ENCODE peak calls at places on chromosomes 3 and 15, in four cellular contexts. V, A, S and U are unnamed samples.

GRCh38 chr15:95262866-95263564 is 1031.7 kb downstream of the MCTP2 start:
- DNase-seq in A (no peak), V (peak), S (no peak), U (no peak)

GRCh38 chr15:72599855-72600464 is 54.5 kb upstream of the GOLGA6B start:
- DNase-seq in A (no peak), V (peak), S (peak), U (peak)

GRCh38 chr3:141920701-141921100 is 44.3 kb downstream of the ATP1B3 start:
- DNase-seq in S (no peak), V (no peak), A (no peak), U (no peak)

GRCh38 chr15:60020736-60021135 is 16.6 kb downstream of the FOXB1 start:
- DNase-seq in S (no peak), A (no peak), V (no peak), U (no peak)

GRCh38 chr3:39148116-39149058 is 5.0 kb downstream of the CSRNP1 start:
- DNase-seq in V (peak), S (no peak), A (peak), U (no peak)

GRCh38 chr15:40443255-40443654 is 2.5 kb downstream of the BAHD1 start:
- DNase-seq in S (no peak), V (no peak), A (no peak), U (no peak)

GRCh38 chr3:82633319-82633718 is 871.9 kb upstream of the GBE1 start:
- DNase-seq in V (no peak), S (no peak), A (no peak), U (no peak)

GRCh38 chr15:48389701-48390143 is 58.5 kb downstream of the DUT start:
- DNase-seq in A (no peak), V (peak), S (peak), U (no peak)

GRCh38 chr15:100693451-100693850 is 91.1 kb downstream of the ASB7 start:
- DNase-seq in A (no peak), S (peak), V (no peak), U (no peak)

GRCh38 chr15:101478701-101479341 is 10.7 kb downstream of the PCSK6 start:
- DNase-seq in A (no peak), S (no peak), V (no peak), U (no peak)

GRCh38 chr3:115100172-115100571 is 46.9 kb downstream of the ZBTB20 start:
- DNase-seq in S (peak), A (no peak), V (peak), U (peak)

GRCh38 chr3:25826510-25826909 is 36.6 kb downstream of the OXSM start:
- DNase-seq in S (no peak), A (no peak), V (no peak), U (no peak)

GRCh38 chr3:175713263-175713662 is 854.1 kb downstream of the NAALADL2 start:
- DNase-seq in V (no peak), S (no peak), A (no peak), U (no peak)

GRCh38 chr3:122786067-122786466 is 7.6 kb downstream of the HSPBAP1 start:
- DNase-seq in S (peak), A (no peak), V (peak), U (peak)

GRCh38 chr3:134134240-134134639 is 104.5 kb upstream of the SLCO2A1 start:
- DNase-seq in A (no peak), V (peak), S (no peak), U (no peak)

GRCh38 chr3:22861426-22861825 is 341.7 kb upstream of the UBE2E2 start:
- DNase-seq in A (no peak), S (peak), V (no peak), U (peak)

GRCh38 chr3:132183811-132184210 is 133.4 kb upstream of the ACP3 start:
- DNase-seq in V (no peak), S (no peak), A (no peak), U (no peak)

GRCh38 chr3:36201546-36201945 is 178.8 kb upstream of the STAC start:
- DNase-seq in S (peak), V (no peak), A (no peak), U (peak)

GRCh38 chr3:148991219-148992026 is at the start of gene GYG1:
- DNase-seq in A (peak), S (peak), V (peak), U (peak)

DNA sequence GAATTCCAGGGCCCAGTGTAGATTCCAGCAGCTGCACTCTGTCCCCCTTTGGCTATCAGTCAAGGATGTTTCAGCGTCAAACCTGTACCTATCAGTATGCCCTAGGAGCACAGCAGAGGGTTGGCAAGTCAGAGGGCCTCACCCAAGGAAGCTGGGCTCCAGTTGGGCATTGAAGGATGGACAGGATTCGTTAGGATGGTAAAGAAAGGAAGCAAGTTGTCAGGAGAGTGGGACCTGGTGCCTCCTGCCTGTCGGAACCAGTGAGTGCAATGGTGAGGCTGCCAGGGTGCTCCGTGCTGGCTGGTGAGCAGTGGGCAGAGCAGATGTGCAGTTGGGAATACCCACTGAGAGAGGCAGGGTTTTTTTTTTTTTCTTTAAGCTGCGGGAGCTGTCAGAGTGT is 157.2 kb downstream of the CHDH start:
- DNase-seq in S (no peak), V (no peak), A (peak), U (no peak)
- TF ChIP-seq CTCF in S (no peak), V (no peak), A (no peak), U (no peak)

DNA sequence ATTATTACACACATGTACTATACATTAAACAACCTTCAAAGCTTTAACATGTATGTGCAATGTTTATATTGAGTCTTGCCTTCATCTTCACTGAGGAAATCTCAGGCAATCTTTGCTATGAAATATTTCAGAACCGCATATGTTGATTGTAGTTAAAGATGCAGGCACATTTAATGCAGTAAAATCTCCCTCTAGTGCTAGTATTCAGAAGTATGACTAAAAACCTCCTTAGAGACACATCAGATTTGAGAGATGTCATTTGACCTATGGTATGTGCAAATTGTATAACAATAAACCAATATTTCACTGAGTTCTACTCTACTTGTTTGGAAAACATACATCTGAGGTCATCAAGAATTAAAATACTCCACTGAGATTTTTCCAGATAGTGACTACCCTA is 123.8 kb upstream of the C15orf61 start:
- DNase-seq in A (no peak), V (no peak), S (no peak), U (no peak)
- TF ChIP-seq CTCF in A (no peak), V (peak), S (peak), U (no peak)

DNA sequence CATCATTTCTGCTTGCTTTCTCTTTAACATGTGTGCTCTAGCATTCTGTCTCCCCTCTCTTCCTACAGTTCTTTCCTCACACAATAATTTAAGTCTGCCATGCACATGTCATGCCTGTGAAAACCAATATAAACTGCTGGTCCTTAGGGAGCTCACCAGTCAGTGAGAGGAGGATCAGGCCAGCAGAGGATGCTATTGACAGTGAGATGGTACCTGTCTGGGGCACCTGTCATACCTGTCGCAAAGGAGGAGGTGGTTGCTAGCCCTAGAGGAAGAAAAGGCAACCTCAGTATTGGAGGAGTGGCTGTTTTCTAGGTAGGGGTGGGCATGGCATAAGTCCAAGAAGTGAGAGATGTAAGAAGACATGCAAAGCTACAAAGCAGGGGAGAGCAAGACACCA is 194.6 kb downstream of the GABRG3 start:
- DNase-seq in A (no peak), S (no peak), V (no peak), U (no peak)
- TF ChIP-seq CTCF in A (no peak), S (no peak), V (no peak), U (no peak)

GRCh38 chr3:11254876-11255275 is 17.3 kb upstream of the ATG7 start:
- DNase-seq in S (no peak), A (no peak), V (no peak), U (peak)

GRCh38 chr3:11247362-11247761 is 24.8 kb upstream of the ATG7 start:
- DNase-seq in V (no peak), S (no peak), A (no peak), U (no peak)

GRCh38 chr3:11250902-11251806 is 21.0 kb upstream of the ATG7 start:
- DNase-seq in A (no peak), V (no peak), S (peak), U (no peak)

GRCh38 chr3:11248596-11248995 is 23.6 kb upstream of the ATG7 start:
- DNase-seq in A (no peak), S (no peak), V (no peak), U (no peak)

DNA sequence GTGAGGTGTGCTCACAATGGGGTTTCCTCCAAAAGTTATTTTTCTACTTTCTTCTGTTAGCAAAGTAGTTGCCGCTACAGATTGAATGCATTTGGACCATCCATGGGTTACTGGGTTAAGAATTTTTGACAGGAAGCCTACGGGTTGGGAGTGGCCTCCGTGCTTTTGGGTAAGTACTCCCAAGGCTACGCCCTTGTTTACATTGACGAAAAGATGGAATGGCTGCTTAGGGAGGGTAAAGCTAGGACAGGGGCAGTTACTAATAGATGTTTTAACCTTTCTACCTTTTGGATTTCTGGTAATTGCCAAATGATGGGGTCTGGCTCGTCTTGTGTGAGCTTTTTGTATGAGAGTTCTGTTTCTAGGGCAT is 20.4 kb upstream of the ATG7 start:
- DNase-seq in A (no peak), S (peak), V (no peak), U (no peak)
- TF ChIP-seq CTCF in A (no peak), S (no peak), V (no peak), U (no peak)

GRCh38 chr3:21839181-21839580 is 88.2 kb upstream of the ZNF385D start:
- DNase-seq in S (peak), A (no peak), V (peak), U (no peak)

GRCh38 chr3:21835266-21835665 is 84.3 kb upstream of the ZNF385D start:
- DNase-seq in V (peak), A (no peak), S (peak), U (peak)

DNA sequence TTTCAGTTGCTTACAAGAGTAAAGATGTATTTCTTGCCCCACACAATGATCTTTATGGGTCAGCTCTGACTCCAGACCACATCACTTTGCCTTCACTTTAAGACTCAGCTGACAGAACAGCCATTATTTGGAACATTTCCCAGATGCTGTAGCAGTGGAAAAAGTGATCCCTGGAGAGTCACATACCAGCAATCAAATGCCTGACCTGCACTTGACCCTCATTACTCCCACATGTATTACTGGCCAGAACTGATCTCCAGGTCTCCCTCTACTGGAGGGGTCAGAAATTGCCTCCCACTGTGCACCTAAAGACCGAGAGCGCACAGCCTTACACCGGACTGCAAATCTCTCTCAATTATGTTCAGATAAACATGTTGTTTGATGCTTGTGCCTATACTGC is 88.6 kb upstream of the ZNF385D start:
- DNase-seq in V (peak), A (no peak), S (peak), U (peak)
- TF ChIP-seq CTCF in V (peak), A (peak), S (peak), U (no peak)

DNA sequence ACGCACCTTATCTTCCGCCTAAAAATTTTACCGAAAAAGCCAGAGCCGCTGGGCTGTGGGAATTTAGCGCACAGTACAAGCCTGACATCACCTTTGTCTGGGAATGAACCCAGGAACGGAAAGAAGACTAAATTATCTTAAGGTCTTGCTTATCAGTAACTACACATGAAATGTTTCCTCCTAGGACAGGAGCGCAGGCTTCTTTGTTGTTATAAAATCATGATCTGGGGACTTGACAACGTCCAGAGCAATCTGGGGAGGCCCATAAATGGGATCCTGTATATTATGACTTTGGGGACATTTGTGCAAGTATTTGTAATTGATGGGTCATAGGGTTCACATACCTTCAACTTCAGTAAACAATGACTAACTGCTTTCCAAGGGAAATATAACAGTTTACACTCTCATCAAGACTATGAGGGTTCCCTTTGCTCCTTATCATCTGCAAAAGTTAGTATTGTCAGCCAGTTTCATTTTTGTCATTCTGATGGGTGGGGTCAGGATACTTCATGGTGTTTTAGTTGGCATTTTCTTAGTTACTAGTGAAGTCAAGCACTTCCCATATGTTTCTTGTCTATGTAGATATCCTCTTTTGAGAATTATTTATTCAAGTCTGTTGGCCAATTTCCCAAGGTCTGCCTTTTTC is 213.9 kb upstream of the PFN2 start:
- DNase-seq in V (no peak), A (no peak), S (peak), U (no peak)
- TF ChIP-seq CTCF in V (no peak), A (peak), S (peak), U (no peak)

GRCh38 chr3:127475364-127475763 is 115.2 kb downstream of the TPRA1 start:
- DNase-seq in V (no peak), A (no peak), S (no peak), U (no peak)

GRCh38 chr3:127477396-127477795 is 113.1 kb downstream of the TPRA1 start:
- DNase-seq in S (no peak), V (no peak), A (no peak), U (no peak)

GRCh38 chr3:127476936-127477335 is 113.6 kb downstream of the TPRA1 start:
- DNase-seq in A (no peak), S (no peak), V (no peak), U (no peak)

GRCh38 chr3:127473244-127474024 is 117.1 kb downstream of the TPRA1 start:
- DNase-seq in S (peak), A (no peak), V (no peak), U (peak)

GRCh38 chr3:127475975-127476374 is 114.6 kb downstream of the TPRA1 start:
- DNase-seq in A (no peak), V (no peak), S (no peak), U (no peak)
- TF ChIP-seq CTCF in A (no peak), V (no peak), S (no peak), U (no peak)

DNA sequence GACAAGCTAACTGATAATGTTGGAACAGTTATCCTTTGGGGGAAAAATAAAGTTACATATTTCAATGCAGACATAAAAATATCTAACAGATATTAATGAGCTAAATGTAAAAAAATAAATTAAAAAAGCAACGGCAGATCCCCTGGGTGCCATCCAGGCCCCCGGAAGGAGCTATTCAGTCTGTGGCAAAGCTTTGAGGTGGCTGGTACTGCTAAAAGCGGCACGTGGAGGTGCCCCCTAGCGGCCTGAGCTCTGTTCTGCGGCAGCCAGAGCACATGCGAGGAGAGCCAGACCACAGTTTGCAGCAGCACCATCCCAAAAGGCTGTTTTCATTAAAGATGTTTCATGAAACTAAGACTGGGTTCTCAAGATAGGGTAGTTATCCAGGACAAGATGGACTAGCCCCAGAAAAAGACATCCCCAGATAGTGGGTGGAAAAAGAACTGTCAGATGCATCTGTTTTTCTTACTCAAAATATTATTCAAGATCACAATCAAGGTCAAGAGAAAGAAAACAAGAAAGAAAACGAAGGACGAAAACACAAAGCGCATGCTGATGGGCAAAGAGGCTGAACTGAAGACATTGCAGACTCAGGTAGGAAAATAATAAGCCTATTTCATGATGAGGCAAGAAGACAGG is 18.7 kb downstream of the AP3S2 start:
- DNase-seq in A (peak), S (peak), V (peak), U (peak)
- TF ChIP-seq CTCF in A (peak), S (peak), V (peak), U (peak)